ENCODE peak calls at places on chromosomes 12 and 14, in six cellular contexts. One of them, this sample, is unnamed.
A peak's percentile ranks its signal among the peaks of the same experiment; 100 is the strongest.

GRCh38 chr14:104882325-104882973 is 17.4 kb downstream of the CEP170B start:
- DNase-seq in A549: peak; percentile 62
- DNase-seq in GM12878: no peak
- DNase-seq in K562: peak; percentile 67
- DNase-seq in endothelial cell of umbilical vein: no peak
- DNase-seq in HepG2: no peak
- DNase-seq in this sample: peak; percentile 67

GRCh38 chr14:69815556-69815955 is 18.5 kb upstream of the SLC10A1 start:
- DNase-seq in A549: no peak
- DNase-seq in GM12878: no peak
- DNase-seq in K562: no peak
- DNase-seq in endothelial cell of umbilical vein: no peak
- DNase-seq in HepG2: no peak
- DNase-seq in this sample: no peak

GRCh38 chr14:55733609-55734008 is 153.6 kb downstream of the KTN1 start:
- DNase-seq in A549: no peak
- DNase-seq in GM12878: no peak
- DNase-seq in K562: no peak
- DNase-seq in endothelial cell of umbilical vein: no peak
- DNase-seq in HepG2: no peak
- DNase-seq in this sample: no peak

GRCh38 chr12:110109037-110109836 is 14.9 kb upstream of the IFT81 start:
- DNase-seq in A549: peak; percentile 100
- DNase-seq in GM12878: no peak
- DNase-seq in K562: no peak
- DNase-seq in endothelial cell of umbilical vein: peak; percentile 81
- DNase-seq in HepG2: peak; percentile 93
- DNase-seq in this sample: peak; percentile 39

GRCh38 chr14:34227834-34228662 is 234.0 kb downstream of the SPTSSA start:
- DNase-seq in A549: peak; percentile 49
- DNase-seq in GM12878: no peak
- DNase-seq in K562: peak; percentile 70
- DNase-seq in endothelial cell of umbilical vein: peak; percentile 50
- DNase-seq in HepG2: peak; percentile 72
- DNase-seq in this sample: peak; percentile 56

GRCh38 chr14:77041837-77042557 is 13.5 kb upstream of the IRF2BPL start:
- DNase-seq in A549: no peak
- DNase-seq in GM12878: no peak
- DNase-seq in K562: peak; percentile 57
- DNase-seq in endothelial cell of umbilical vein: peak; percentile 91
- DNase-seq in HepG2: no peak
- DNase-seq in this sample: peak; percentile 50

GRCh38 chr12:89723276-89723675 is 14.6 kb upstream of the ATP2B1 start:
- DNase-seq in A549: no peak
- DNase-seq in GM12878: no peak
- DNase-seq in K562: no peak
- DNase-seq in endothelial cell of umbilical vein: no peak
- DNase-seq in HepG2: no peak
- DNase-seq in this sample: no peak

GRCh38 chr14:70744631-70745030 is 64.7 kb downstream of the MAP3K9 start:
- DNase-seq in A549: no peak
- DNase-seq in GM12878: no peak
- DNase-seq in K562: no peak
- DNase-seq in endothelial cell of umbilical vein: no peak
- DNase-seq in HepG2: no peak
- DNase-seq in this sample: no peak

GRCh38 chr14:73232984-73233383 is 4.3 kb upstream of the PAPLN start:
- DNase-seq in A549: no peak
- DNase-seq in GM12878: no peak
- DNase-seq in K562: peak; percentile 20
- DNase-seq in endothelial cell of umbilical vein: no peak
- DNase-seq in HepG2: no peak
- DNase-seq in this sample: no peak

GRCh38 chr12:31620311-31620710 is 29.4 kb upstream of the DENND5B start:
- DNase-seq in A549: peak; percentile 70
- DNase-seq in GM12878: no peak
- DNase-seq in K562: no peak
- DNase-seq in endothelial cell of umbilical vein: no peak
- DNase-seq in HepG2: peak; percentile 76
- DNase-seq in this sample: no peak

GRCh38 chr14:104209985-104210520 is 71.7 kb downstream of the KIF26A start:
- DNase-seq in A549: no peak
- DNase-seq in GM12878: no peak
- DNase-seq in K562: no peak
- DNase-seq in endothelial cell of umbilical vein: no peak
- DNase-seq in HepG2: no peak
- DNase-seq in this sample: no peak

GRCh38 chr12:68932123-68932700 is 759 bp downstream of the CPM start:
- DNase-seq in A549: no peak
- DNase-seq in GM12878: peak; percentile 16
- DNase-seq in K562: no peak
- DNase-seq in endothelial cell of umbilical vein: no peak
- DNase-seq in HepG2: no peak
- DNase-seq in this sample: peak; percentile 56

GRCh38 chr14:70622111-70622712 is 19.5 kb upstream of the TTC9 start:
- DNase-seq in A549: peak; percentile 58
- DNase-seq in GM12878: no peak
- DNase-seq in K562: peak; percentile 20
- DNase-seq in endothelial cell of umbilical vein: peak; percentile 45
- DNase-seq in HepG2: peak; percentile 64
- DNase-seq in this sample: peak; percentile 33

GRCh38 chr12:88339254-88339949 is 197.3 kb downstream of the TMTC3 start:
- DNase-seq in A549: no peak
- DNase-seq in GM12878: no peak
- DNase-seq in K562: no peak
- DNase-seq in endothelial cell of umbilical vein: no peak
- DNase-seq in HepG2: no peak
- DNase-seq in this sample: no peak

GRCh38 chr12:89225808-89226368 is 126.4 kb downstream of the DUSP6 start:
- DNase-seq in A549: peak; percentile 32
- DNase-seq in GM12878: no peak
- DNase-seq in K562: no peak
- DNase-seq in endothelial cell of umbilical vein: peak; percentile 64
- DNase-seq in HepG2: no peak
- DNase-seq in this sample: peak; percentile 56

GRCh38 chr12:96228566-96229248 is 34.5 kb downstream of the ELK3 start:
- DNase-seq in A549: no peak
- DNase-seq in GM12878: no peak
- DNase-seq in K562: no peak
- DNase-seq in endothelial cell of umbilical vein: no peak
- DNase-seq in HepG2: no peak
- DNase-seq in this sample: no peak

GRCh38 chr12:9933966-9934365 is 1.8 kb upstream of the CLEC2A start:
- DNase-seq in A549: no peak
- DNase-seq in GM12878: no peak
- DNase-seq in K562: no peak
- DNase-seq in endothelial cell of umbilical vein: no peak
- DNase-seq in HepG2: no peak
- DNase-seq in this sample: no peak

GRCh38 chr12:91179315-91179714 is 3.3 kb downstream of the DCN start:
- DNase-seq in A549: no peak
- DNase-seq in GM12878: no peak
- DNase-seq in K562: no peak
- DNase-seq in endothelial cell of umbilical vein: no peak
- DNase-seq in HepG2: no peak
- DNase-seq in this sample: no peak

GRCh38 chr14:94701854-94702370 is 68.0 kb downstream of the GSC start:
- DNase-seq in A549: no peak
- DNase-seq in GM12878: no peak
- DNase-seq in K562: no peak
- DNase-seq in endothelial cell of umbilical vein: no peak
- DNase-seq in HepG2: no peak
- DNase-seq in this sample: no peak

GRCh38 chr12:72511906-72512305 is 239.7 kb downstream of the TRHDE start:
- DNase-seq in A549: no peak
- DNase-seq in GM12878: no peak
- DNase-seq in K562: no peak
- DNase-seq in endothelial cell of umbilical vein: no peak
- DNase-seq in HepG2: no peak
- DNase-seq in this sample: no peak

GRCh38 chr12:34198924-34199323 is 176.6 kb downstream of the ALG10 start:
- DNase-seq in A549: no peak
- DNase-seq in GM12878: no peak
- DNase-seq in K562: no peak
- DNase-seq in endothelial cell of umbilical vein: no peak
- DNase-seq in HepG2: no peak
- DNase-seq in this sample: no peak

GRCh38 chr12:5259523-5259922 is 172.4 kb upstream of the NTF3 start:
- DNase-seq in A549: no peak
- DNase-seq in GM12878: no peak
- DNase-seq in K562: no peak
- DNase-seq in endothelial cell of umbilical vein: no peak
- DNase-seq in HepG2: no peak
- DNase-seq in this sample: no peak

GRCh38 chr12:74794522-74794921 is 256.9 kb downstream of the ATXN7L3B start:
- DNase-seq in A549: no peak
- DNase-seq in GM12878: no peak
- DNase-seq in K562: no peak
- DNase-seq in endothelial cell of umbilical vein: no peak
- DNase-seq in HepG2: no peak
- DNase-seq in this sample: no peak

GRCh38 chr12:126668538-126668937 is 1598.4 kb upstream of the TMEM132C start:
- DNase-seq in A549: peak; percentile 3
- DNase-seq in GM12878: no peak
- DNase-seq in K562: no peak
- DNase-seq in endothelial cell of umbilical vein: no peak
- DNase-seq in HepG2: no peak
- DNase-seq in this sample: peak; percentile 51

GRCh38 chr12:15530361-15530760 is 208.1 kb downstream of the PTPRO start:
- DNase-seq in A549: no peak
- DNase-seq in GM12878: no peak
- DNase-seq in K562: no peak
- DNase-seq in endothelial cell of umbilical vein: no peak
- DNase-seq in HepG2: no peak
- DNase-seq in this sample: no peak

GRCh38 chr12:90858261-90858660 is 96.7 kb downstream of the CCER1 start:
- DNase-seq in A549: no peak
- DNase-seq in GM12878: no peak
- DNase-seq in K562: no peak
- DNase-seq in endothelial cell of umbilical vein: peak; percentile 28
- DNase-seq in HepG2: peak; percentile 83
- DNase-seq in this sample: no peak

GRCh38 chr14:82067221-82067620 is 533.6 kb upstream of the SEL1L start:
- DNase-seq in A549: no peak
- DNase-seq in GM12878: no peak
- DNase-seq in K562: no peak
- DNase-seq in endothelial cell of umbilical vein: no peak
- DNase-seq in HepG2: no peak
- DNase-seq in this sample: no peak

GRCh38 chr14:37974421-37974820 is 233.3 kb upstream of the SSTR1 start:
- DNase-seq in A549: no peak
- DNase-seq in GM12878: no peak
- DNase-seq in K562: no peak
- DNase-seq in endothelial cell of umbilical vein: no peak
- DNase-seq in HepG2: no peak
- DNase-seq in this sample: no peak

GRCh38 chr14:91924871-91925726 is 22.4 kb downstream of the FBLN5 start:
- DNase-seq in A549: no peak
- DNase-seq in GM12878: no peak
- DNase-seq in K562: no peak
- DNase-seq in endothelial cell of umbilical vein: no peak
- DNase-seq in HepG2: no peak
- DNase-seq in this sample: no peak

GRCh38 chr12:48350249-48351021 is at the start of gene ZNF641:
- DNase-seq in A549: peak; percentile 77
- DNase-seq in GM12878: no peak
- DNase-seq in K562: peak; percentile 89
- DNase-seq in endothelial cell of umbilical vein: peak; percentile 51
- DNase-seq in HepG2: peak; percentile 45
- DNase-seq in this sample: peak; percentile 89

GRCh38 chr12:4047441-4047840 is 174.2 kb upstream of the PARP11 start:
- DNase-seq in A549: no peak
- DNase-seq in GM12878: no peak
- DNase-seq in K562: no peak
- DNase-seq in endothelial cell of umbilical vein: no peak
- DNase-seq in HepG2: no peak
- DNase-seq in this sample: no peak

GRCh38 chr12:8012910-8013309 is 19.6 kb upstream of the FOXJ2 start:
- DNase-seq in A549: no peak
- DNase-seq in GM12878: no peak
- DNase-seq in K562: no peak
- DNase-seq in endothelial cell of umbilical vein: no peak
- DNase-seq in HepG2: no peak
- DNase-seq in this sample: no peak
- TF ChIP-seq POLR2A in A549: no peak
- TF ChIP-seq POLR2A in GM12878: no peak
- TF ChIP-seq POLR2A in K562: no peak
- TF ChIP-seq POLR2A in endothelial cell of umbilical vein: no peak
- TF ChIP-seq POLR2A in HepG2: no peak
- TF ChIP-seq POLR2A in this sample: no peak

DNA sequence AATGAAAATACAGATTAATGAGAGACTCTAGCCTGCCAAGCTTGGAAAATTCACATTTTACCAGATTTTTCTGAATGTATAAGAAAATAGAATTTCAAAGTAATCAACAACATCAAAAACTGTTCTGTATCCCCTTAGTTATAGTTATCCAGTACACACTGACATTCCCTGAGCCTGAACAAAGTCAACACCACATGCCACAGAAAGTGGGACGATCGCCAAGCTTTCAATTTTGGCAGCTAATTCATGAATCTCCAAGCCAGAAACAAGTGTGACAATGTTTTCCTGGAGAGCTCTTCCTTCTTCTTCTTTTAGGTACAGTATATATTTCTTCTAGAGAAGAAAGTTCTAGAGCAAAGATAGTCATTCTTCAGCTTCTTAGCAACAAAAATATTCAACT is 290.2 kb downstream of the PRKD1 start:
- DNase-seq in A549: no peak
- DNase-seq in GM12878: no peak
- DNase-seq in K562: no peak
- DNase-seq in endothelial cell of umbilical vein: peak; percentile 74
- DNase-seq in HepG2: no peak
- DNase-seq in this sample: no peak
- TF ChIP-seq MYC in A549: no peak
- TF ChIP-seq MYC in GM12878: no peak
- TF ChIP-seq MYC in K562: no peak
- TF ChIP-seq MYC in endothelial cell of umbilical vein: no peak
- TF ChIP-seq MYC in HepG2: no peak
- TF ChIP-seq MYC in this sample: no peak

GRCh38 chr12:39619660-39620433 is at the start of gene ABCD2:
- DNase-seq in A549: peak; percentile 65
- DNase-seq in GM12878: peak; percentile 97
- DNase-seq in K562: peak; percentile 63
- DNase-seq in endothelial cell of umbilical vein: peak; percentile 76
- DNase-seq in HepG2: peak; percentile 32
- DNase-seq in this sample: peak; percentile 74
- TF ChIP-seq POLR2A in A549: no peak
- TF ChIP-seq POLR2A in GM12878: peak; percentile 62
- TF ChIP-seq POLR2A in K562: no peak
- TF ChIP-seq POLR2A in endothelial cell of umbilical vein: no peak
- TF ChIP-seq POLR2A in HepG2: no peak
- TF ChIP-seq POLR2A in this sample: no peak

DNA sequence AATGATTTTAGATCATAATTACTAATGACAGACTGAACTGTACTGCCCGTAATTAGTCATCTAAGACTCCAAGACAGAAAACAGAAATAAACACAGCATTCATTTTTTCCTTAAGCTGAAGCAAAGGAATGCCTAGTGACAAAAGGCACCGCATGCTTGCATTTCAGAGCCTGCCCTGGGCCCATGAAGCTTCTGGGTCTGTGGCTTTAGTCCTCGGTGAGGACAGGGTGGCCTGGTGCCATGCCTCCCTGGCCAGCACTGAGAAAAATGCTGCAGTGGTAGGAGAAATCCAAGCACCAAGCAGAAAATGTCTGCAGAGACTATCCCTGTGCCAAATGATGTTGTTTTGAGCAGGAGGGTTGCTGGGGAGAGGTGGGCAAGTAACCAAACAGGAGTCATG is 171.6 kb downstream of the CALM1 start:
- DNase-seq in A549: no peak
- DNase-seq in GM12878: no peak
- DNase-seq in K562: no peak
- DNase-seq in endothelial cell of umbilical vein: no peak
- DNase-seq in HepG2: no peak
- DNase-seq in this sample: no peak
- TF ChIP-seq MYC in A549: no peak
- TF ChIP-seq MYC in GM12878: no peak
- TF ChIP-seq MYC in K562: no peak
- TF ChIP-seq MYC in endothelial cell of umbilical vein: no peak
- TF ChIP-seq MYC in HepG2: no peak
- TF ChIP-seq MYC in this sample: no peak